ENCODE peak calls at places on chromosomes 5 and 9, in six cellular contexts. A is Caco-2, P is endodermal cell, E is IMR-90, Z is lung, I is lower lobe of right lung. S is an unnamed sample. For H3K4me1, the result is how much of the 10 kb centered on the place peaks cover.

GRCh38 chr5:111942661-111943401 is 185.8 kb upstream of the NREP start:
- DNase-seq in A (no peak), P (no peak), E (peak), Z (no peak), I (no peak), S (no peak)

GRCh38 chr9:33466565-33467495 is 6.9 kb downstream of the NOL6 start:
- DNase-seq in A (peak), P (peak), E (peak), Z (peak), I (peak), S (peak)

GRCh38 chr5:26009742-26010141 is 1028.6 kb downstream of the CDH9 start:
- DNase-seq in A (no peak), P (peak), E (no peak), Z (no peak), I (no peak), S (no peak)

GRCh38 chr5:125409496-125410351 is 663.3 kb upstream of the ZNF608 start:
- DNase-seq in A (no peak), P (no peak), E (peak), Z (no peak), I (no peak), S (peak)

GRCh38 chr5:142235050-142235797 is 89.6 kb downstream of the SPRY4 start:
- DNase-seq in A (peak), P (peak), E (no peak), Z (no peak), I (no peak), S (no peak)

GRCh38 chr5:1660511-1660910 is 136.8 kb upstream of the LPCAT1 start:
- DNase-seq in A (no peak), P (no peak), E (no peak), Z (peak), I (no peak), S (no peak)

GRCh38 chr5:76669245-76669644 is 46.0 kb upstream of the F2RL2 start:
- DNase-seq in A (no peak), P (no peak), E (peak), Z (no peak), I (no peak), S (no peak)

GRCh38 chr5:125559296-125559695 is 812.9 kb upstream of the ZNF608 start:
- DNase-seq in A (peak), P (no peak), E (peak), Z (no peak), I (no peak), S (no peak)

GRCh38 chr9:105697871-105698270 is 3.5 kb downstream of the TMEM38B start:
- DNase-seq in A (no peak), P (no peak), E (peak), Z (no peak), I (no peak), S (no peak)

GRCh38 chr5:113474100-113474700 is 14.1 kb downstream of the MCC start:
- DNase-seq in A (no peak), P (no peak), E (no peak), Z (no peak), I (no peak), S (no peak)

GRCh38 chr5:10674582-10674981 is 86.5 kb downstream of the DAP start:
- DNase-seq in A (no peak), P (peak), E (no peak), Z (no peak), I (no peak), S (no peak)

GRCh38 chr5:9439651-9440292 is 106.1 kb downstream of the SEMA5A start:
- DNase-seq in A (no peak), P (no peak), E (peak), Z (no peak), I (no peak), S (no peak)

GRCh38 chr5:173954671-173955605 is 34.0 kb upstream of the C5orf47 start:
- DNase-seq in A (no peak), P (no peak), E (peak), Z (no peak), I (no peak), S (no peak)

GRCh38 chr9:98985596-98985995 is 41.9 kb downstream of the COL15A1 start:
- DNase-seq in A (no peak), P (peak), E (no peak), Z (no peak), I (no peak), S (no peak)

GRCh38 chr9:130143974-130144373 is 28.2 kb upstream of the NCS1 start:
- DNase-seq in A (no peak), P (no peak), E (peak), Z (no peak), I (no peak), S (no peak)

GRCh38 chr9:92660266-92660665 is 9.7 kb downstream of the IPPK start:
- DNase-seq in A (no peak), P (no peak), E (no peak), Z (no peak), I (no peak), S (no peak)

GRCh38 chr9:116088396-116088795 is 65.2 kb upstream of the PAPPA start:
- DNase-seq in A (no peak), P (no peak), E (no peak), Z (no peak), I (no peak), S (no peak)

GRCh38 chr9:135088979-135089847 is 1.7 kb downstream of the OLFM1 start:
- DNase-seq in A (no peak), P (no peak), E (no peak), Z (no peak), I (no peak), S (no peak)

GRCh38 chr9:4661165-4662095 is 664 bp upstream of the PLPP6 start:
- DNase-seq in A (no peak), P (no peak), E (peak), Z (no peak), I (no peak), S (no peak)

GRCh38 chr9:4662108-4662988 is at the start of gene PLPP6:
- DNase-seq in A (peak), P (peak), E (peak), Z (peak), I (peak), S (peak)

GRCh38 chr9:4665357-4665756 is 923 bp downstream of the SPATA6L start:
- DNase-seq in A (no peak), P (no peak), E (peak), Z (no peak), I (no peak), S (no peak)

GRCh38 chr9:4663956-4664355 is 1.9 kb downstream of the PLPP6 start:
- DNase-seq in A (no peak), P (no peak), E (no peak), Z (no peak), I (no peak), S (no peak)

GRCh38 chr9:4662989-4663792 is 1.1 kb downstream of the PLPP6 start:
- DNase-seq in A (no peak), P (no peak), E (peak), Z (no peak), I (no peak), S (no peak)
- H3K4me1 ChIP-seq in A (under half), P (under half), E (under half), Z (under half), I (under half), S (under half)

GRCh38 chr5:80988419-80988925 is 28.3 kb downstream of the RASGRF2 start:
- DNase-seq in A (no peak), P (no peak), E (no peak), Z (no peak), I (no peak), S (no peak)

GRCh38 chr5:80990971-80991370 is 30.8 kb downstream of the RASGRF2 start:
- DNase-seq in A (peak), P (peak), E (no peak), Z (no peak), I (no peak), S (no peak)

GRCh38 chr5:80989883-80990282 is 29.7 kb downstream of the RASGRF2 start:
- DNase-seq in A (no peak), P (no peak), E (no peak), Z (no peak), I (no peak), S (no peak)

GRCh38 chr5:80987078-80987766 is 27.1 kb downstream of the RASGRF2 start:
- DNase-seq in A (no peak), P (no peak), E (no peak), Z (no peak), I (no peak), S (no peak)

DNA sequence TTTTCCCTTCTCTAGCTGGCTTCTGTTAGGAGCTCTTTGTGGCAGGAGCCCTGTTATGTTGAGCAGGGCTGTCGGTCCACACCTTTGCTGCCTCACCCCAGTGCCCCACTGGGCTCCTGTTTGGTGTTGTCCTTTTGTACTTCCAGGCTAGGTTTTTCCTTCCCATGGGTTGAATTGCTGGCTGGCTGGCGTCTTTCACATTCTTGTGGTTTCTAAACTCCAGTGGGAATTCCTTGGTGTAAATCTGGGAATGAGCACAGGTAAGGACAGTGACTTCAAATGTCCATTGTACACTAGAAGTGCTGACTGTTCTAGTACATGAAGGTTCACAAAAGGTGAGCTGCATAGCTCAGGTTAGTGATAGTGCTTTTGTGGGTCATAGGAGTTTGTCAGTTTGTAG is 30.4 kb downstream of the RASGRF2 start:
- DNase-seq in A (peak), P (peak), E (no peak), Z (no peak), I (no peak), S (no peak)
- H3K4me1 ChIP-seq in A (under half), P (under half), E (under half), Z (under half), I (under half), S (under half)

GRCh38 chr9:2018764-2019548 is 3.8 kb downstream of the SMARCA2 start:
- DNase-seq in A (no peak), P (no peak), E (no peak), Z (no peak), I (no peak), S (no peak)
- H3K4me1 ChIP-seq in A (under half), P (under half), E (under half), Z (under half), I (half or more), S (under half)

GRCh38 chr5:136155769-136156168 is 23.1 kb downstream of the SMAD5 start:
- DNase-seq in A (no peak), P (no peak), E (peak), Z (no peak), I (no peak), S (no peak)

GRCh38 chr5:136159457-136159856 is 26.8 kb downstream of the SMAD5 start:
- DNase-seq in A (no peak), P (no peak), E (peak), Z (no peak), I (no peak), S (no peak)

GRCh38 chr5:136153581-136154236 is 21.1 kb downstream of the SMAD5 start:
- DNase-seq in A (no peak), P (no peak), E (no peak), Z (no peak), I (no peak), S (no peak)

GRCh38 chr5:136157514-136157913 is 24.9 kb downstream of the SMAD5 start:
- DNase-seq in A (no peak), P (no peak), E (no peak), Z (no peak), I (no peak), S (no peak)

GRCh38 chr5:136155078-136155477 is 22.4 kb downstream of the SMAD5 start:
- DNase-seq in A (no peak), P (no peak), E (no peak), Z (no peak), I (no peak), S (no peak)
- H3K4me1 ChIP-seq in A (under half), P (under half), E (under half), Z (under half), I (under half), S (under half)

DNA sequence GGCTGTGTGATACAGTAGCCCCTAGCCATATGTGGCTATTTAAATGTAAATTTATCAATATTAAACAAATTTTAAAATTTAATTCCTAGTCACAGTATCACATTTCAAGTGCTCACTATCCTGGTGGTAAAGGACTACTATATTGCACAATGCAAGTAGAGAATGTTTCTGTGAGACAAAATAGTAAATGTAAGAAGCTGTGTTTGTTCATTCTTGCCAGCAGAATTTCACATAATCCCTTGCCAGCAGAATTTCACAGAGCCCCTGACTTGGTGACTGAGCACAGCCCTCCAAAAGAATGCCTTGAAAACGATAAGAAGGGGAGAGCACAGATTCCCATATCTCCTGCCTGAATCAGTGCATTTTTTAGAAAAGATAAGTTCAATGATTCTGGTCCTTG is 75.9 kb upstream of the SELENOP start:
- DNase-seq in A (no peak), P (no peak), E (no peak), Z (no peak), I (no peak), S (no peak)
- H3K4me1 ChIP-seq in A (under half), P (under half), E (under half), Z (under half), I (under half), S (under half)

GRCh38 chr9:87562530-87562929 is 64.9 kb downstream of the DAPK1 start:
- DNase-seq in A (no peak), P (no peak), E (no peak), Z (no peak), I (no peak), S (no peak)
- H3K4me1 ChIP-seq in A (under half), P (under half), E (under half), Z (under half), I (under half), S (under half)

GRCh38 chr5:132480546-132481242 is 9.9 kb downstream of the IRF1 start:
- DNase-seq in A (no peak), P (no peak), E (no peak), Z (no peak), I (no peak), S (no peak)
- H3K4me1 ChIP-seq in A (under half), P (under half), E (under half), Z (under half), I (half or more), S (under half)

GRCh38 chr5:140112685-140113179 is 1.2 kb upstream of the PURA start:
- DNase-seq in A (no peak), P (no peak), E (peak), Z (no peak), I (no peak), S (peak)
- H3K4me1 ChIP-seq in A (under half), P (under half), E (under half), Z (under half), I (half or more), S (under half)

GRCh38 chr9:107869111-107869510 is 379.5 kb upstream of the KLF4 start:
- DNase-seq in A (no peak), P (no peak), E (no peak), Z (no peak), I (no peak), S (no peak)
- H3K4me1 ChIP-seq in A (under half), P (under half), E (under half), Z (under half), I (under half), S (under half)

S was measured in colonic mucosa.